ENCODE peak calls at places on chromosomes 3 and 15, in five cellular contexts. U is heart right ventricle; X is Kasumi-1; T is stimulated activated CD4-positive, alpha-beta T cell treated with anti-CD3 and anti-CD28 coated beads, Interleukin-2, amount 100 ng/mL, for 24 hours; N is aorta. D is an unnamed sample.

GRCh38 chr15:62958528-62958927 is 84.0 kb upstream of the TPM1 start:
- DNase-seq in U (peak), X (no peak), T (no peak), N (no peak), D (no peak)

GRCh38 chr15:64305261-64305660 is 50.7 kb downstream of the CSNK1G1 start:
- DNase-seq in U (no peak), X (no peak), T (no peak), N (no peak), D (no peak)

GRCh38 chr3:56683122-56683817 is at the start of gene TASOR:
- DNase-seq in U (peak), X (peak), T (peak), N (peak), D (peak)

GRCh38 chr3:136711277-136711676 is 40.9 kb downstream of the STAG1 start:
- DNase-seq in U (no peak), X (no peak), T (no peak), N (no peak), D (no peak)

GRCh38 chr3:126885425-126885824 is 97.5 kb upstream of the PLXNA1 start:
- DNase-seq in U (no peak), X (no peak), T (no peak), N (no peak), D (no peak)

GRCh38 chr3:23072672-23073071 is 130.5 kb upstream of the UBE2E2 start:
- DNase-seq in U (no peak), X (no peak), T (no peak), N (no peak), D (no peak)

GRCh38 chr3:46853441-46854410 is 9.5 kb downstream of the MYL3 start:
- DNase-seq in U (peak), X (no peak), T (no peak), N (peak), D (no peak)

GRCh38 chr3:16849240-16849639 is 35.5 kb upstream of the PLCL2 start:
- DNase-seq in U (peak), X (no peak), T (peak), N (no peak), D (no peak)

GRCh38 chr15:71071529-71071928 is 43.7 kb upstream of the THSD4 start:
- DNase-seq in U (no peak), X (no peak), T (no peak), N (no peak), D (no peak)

GRCh38 chr3:157122116-157122515 is 37.8 kb downstream of the CCNL1 start:
- DNase-seq in U (no peak), X (no peak), T (no peak), N (no peak), D (no peak)

GRCh38 chr15:79430901-79431635 is 1.1 kb upstream of the MINAR1 start:
- DNase-seq in U (no peak), X (no peak), T (no peak), N (no peak), D (no peak)

GRCh38 chr3:185087419-185087818 is 65.4 kb downstream of the C3orf70 start:
- DNase-seq in U (no peak), X (no peak), T (no peak), N (no peak), D (no peak)

GRCh38 chr3:195566797-195567196 is 16.9 kb downstream of the APOD start:
- DNase-seq in U (no peak), X (no peak), T (no peak), N (no peak), D (no peak)

GRCh38 chr3:125480656-125481374 is 39.2 kb downstream of the SNX4 start:
- DNase-seq in U (no peak), X (no peak), T (no peak), N (no peak), D (peak)

GRCh38 chr3:194296832-194297666 is 54.1 kb downstream of the CPN2 start:
- DNase-seq in U (no peak), X (no peak), T (no peak), N (peak), D (no peak)

GRCh38 chr3:10445561-10445960 is 59.8 kb downstream of the ATP2B2 start:
- DNase-seq in U (no peak), X (no peak), T (no peak), N (peak), D (no peak)

GRCh38 chr15:42020713-42021273 is at the start of gene PLA2G4E:
- DNase-seq in U (no peak), X (no peak), T (no peak), N (no peak), D (no peak)

D was measured in AG09309.